ENCODE peak calls at places on chromosomes 7 and 10, in four cellular contexts. D is colonic mucosa; B is CD8-positive, alpha-beta memory T cell; A is heart left ventricle. J is an unnamed sample. For H3K36me3 and H3K4me1, the result is how much of the 10 kb centered on the place peaks cover.

GRCh38 chr10:43125881-43126731 is 12.1 kb upstream of the CSGALNACT2 start:
- DNase-seq in D (peak), B (no peak), A (no peak), J (no peak)

GRCh38 chr10:98067165-98067564 is 36.7 kb upstream of the CRTAC1 start:
- DNase-seq in D (no peak), B (no peak), A (no peak), J (no peak)

GRCh38 chr7:2379821-2380450 is 23.5 kb upstream of the CHST12 start:
- DNase-seq in D (no peak), B (no peak), A (no peak), J (no peak)

GRCh38 chr10:86295351-86295750 is 71.2 kb downstream of the GRID1 start:
- DNase-seq in D (peak), B (no peak), A (no peak), J (peak)

GRCh38 chr10:110214380-110214826 is 7.0 kb downstream of the MXI1 start:
- DNase-seq in D (no peak), B (no peak), A (no peak), J (no peak)

GRCh38 chr7:150988230-150989226 is 2.3 kb upstream of the NOS3 start:
- DNase-seq in D (peak), B (peak), A (peak), J (no peak)

GRCh38 chr10:93465806-93466675 is 16.1 kb downstream of the MYOF start:
- DNase-seq in D (peak), B (no peak), A (peak), J (peak)

GRCh38 chr7:105345725-105346124 is 43.0 kb downstream of the SRPK2 start:
- DNase-seq in D (no peak), B (no peak), A (no peak), J (no peak)

GRCh38 chr10:119450606-119451304 is 91.8 kb downstream of the RGS10 start:
- DNase-seq in D (no peak), B (no peak), A (no peak), J (no peak)

GRCh38 chr10:49667991-49668390 is 11.5 kb upstream of the C10orf53 start:
- DNase-seq in D (no peak), B (no peak), A (no peak), J (no peak)

GRCh38 chr10:68981074-68981473 is 7.5 kb upstream of the KIFBP start:
- DNase-seq in D (no peak), B (no peak), A (no peak), J (no peak)
- H3K36me3 ChIP-seq in D (under half), B (under half), A (half or more), J (half or more)

GRCh38 chr7:572013-572667 is 52.5 kb upstream of the PDGFA start:
- DNase-seq in D (no peak), B (no peak), A (no peak), J (no peak)

GRCh38 chr7:572668-573495 is 53.2 kb upstream of the PDGFA start:
- DNase-seq in D (no peak), B (no peak), A (no peak), J (no peak)

GRCh38 chr7:574661-575395 is 55.2 kb upstream of the PDGFA start:
- DNase-seq in D (peak), B (no peak), A (no peak), J (no peak)

GRCh38 chr7:575425-576366 is 56.0 kb upstream of the PDGFA start:
- DNase-seq in D (no peak), B (no peak), A (no peak), J (no peak)

GRCh38 chr7:573496-574295 is 54.0 kb upstream of the PDGFA start:
- DNase-seq in D (no peak), B (no peak), A (no peak), J (no peak)
- H3K4me1 ChIP-seq in D (under half), B (under half), A (under half), J (under half)

GRCh38 chr7:137880432-137880831 is 33.7 kb upstream of the DGKI start:
- DNase-seq in D (no peak), B (no peak), A (no peak), J (no peak)

GRCh38 chr7:137881607-137882260 is 35.0 kb upstream of the DGKI start:
- DNase-seq in D (no peak), B (no peak), A (no peak), J (no peak)

GRCh38 chr7:137877301-137877700 is 30.5 kb upstream of the DGKI start:
- DNase-seq in D (no peak), B (no peak), A (no peak), J (no peak)

GRCh38 chr7:137878333-137878961 is 31.7 kb upstream of the DGKI start:
- DNase-seq in D (peak), B (no peak), A (peak), J (no peak)

DNA sequence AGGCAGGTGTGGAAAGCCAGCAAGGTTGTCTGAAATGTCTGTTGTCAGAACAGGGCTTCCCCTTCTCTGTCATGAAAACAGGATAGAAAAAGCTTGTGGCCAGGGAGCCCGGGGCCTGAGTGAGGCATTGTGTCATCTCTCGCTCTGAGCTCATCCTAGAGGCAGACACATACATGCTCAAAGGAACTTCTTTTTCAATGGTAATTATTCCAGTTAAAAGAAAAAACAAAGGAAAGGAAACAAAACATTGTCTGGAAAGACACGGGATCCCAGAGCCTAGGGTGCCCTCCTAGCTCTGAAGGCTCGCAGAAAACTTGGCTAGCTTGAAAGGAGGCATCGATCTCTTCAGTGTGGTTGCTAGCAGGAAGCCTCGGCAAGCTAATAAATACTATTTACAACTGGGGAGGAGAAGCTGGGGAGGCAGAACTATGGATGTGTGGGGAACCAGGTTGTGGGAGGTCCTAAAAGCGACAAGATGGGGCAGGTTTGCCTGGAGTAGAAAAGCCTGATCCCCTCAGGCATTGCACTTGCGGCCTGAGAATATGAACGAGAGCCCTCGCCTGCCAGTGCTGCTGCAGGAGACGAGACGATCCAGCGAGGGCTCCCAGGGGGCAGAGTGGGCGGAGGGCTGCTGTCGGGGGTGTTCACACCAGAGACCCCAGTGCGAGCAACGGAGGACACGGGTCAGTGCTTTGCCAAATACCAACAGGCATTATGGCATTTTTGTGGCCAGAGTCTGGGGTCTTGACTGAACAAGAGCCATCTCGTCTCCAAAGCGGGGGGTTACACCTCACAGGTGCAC is 32.8 kb upstream of the DGKI start:
- DNase-seq in D (no peak), B (no peak), A (no peak), J (no peak)
- H3K36me3 ChIP-seq in D (under half), B (under half), A (half or more), J (under half)

GRCh38 chr7:16929146-16929762 is 47.5 kb upstream of the AGR3 start:
- DNase-seq in D (no peak), B (no peak), A (no peak), J (no peak)
- H3K4me1 ChIP-seq in D (under half), B (under half), A (under half), J (under half)

DNA sequence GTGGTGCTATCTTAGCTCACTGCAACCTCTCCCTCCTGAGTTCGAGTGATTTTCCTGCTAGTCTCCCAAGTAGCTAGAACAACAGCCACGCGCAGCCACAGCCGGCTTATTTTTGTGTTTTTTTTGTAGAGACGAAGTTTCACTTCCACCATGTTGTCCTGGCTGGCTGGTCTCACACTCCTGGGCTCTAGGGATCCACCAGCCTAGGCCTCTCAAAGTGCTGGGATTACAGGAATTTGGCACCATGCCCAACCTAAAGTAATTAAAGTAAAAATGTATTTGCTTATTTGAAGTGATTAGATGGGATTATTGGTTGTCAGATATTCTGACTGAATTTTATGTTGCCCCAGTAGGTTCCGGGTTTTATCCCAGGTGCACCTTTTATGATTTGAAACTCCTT is 22.7 kb downstream of the LUC7L2 start:
- DNase-seq in D (no peak), B (no peak), A (no peak), J (no peak)
- H3K36me3 ChIP-seq in D (under half), B (under half), A (half or more), J (under half)

GRCh38 chr7:47475880-47476227 is 106.1 kb downstream of the TNS3 start:
- DNase-seq in D (no peak), B (no peak), A (no peak), J (no peak)

GRCh38 chr7:47474937-47475879 is 106.7 kb downstream of the TNS3 start:
- DNase-seq in D (peak), B (no peak), A (peak), J (peak)

GRCh38 chr7:47473499-47474210 is 108.3 kb downstream of the TNS3 start:
- DNase-seq in D (no peak), B (no peak), A (no peak), J (no peak)

GRCh38 chr7:47472444-47473157 is 109.3 kb downstream of the TNS3 start:
- DNase-seq in D (no peak), B (no peak), A (no peak), J (no peak)

GRCh38 chr7:47474211-47474936 is 107.5 kb downstream of the TNS3 start:
- DNase-seq in D (no peak), B (no peak), A (no peak), J (no peak)
- H3K4me1 ChIP-seq in D (under half), B (under half), A (under half), J (under half)